ENCODE peak calls at places on chromosomes 12 and 14, in seven cellular contexts. F is DMS153, I is HCEC 1CT, Y is T follicular helper cell, W is M059J, N is Calu3, T is astrocyte of the cerebellum. S is an unnamed sample.

GRCh38 chr14:94581127-94581999 is at the start of gene SERPINA5:
- DNase-seq in F (no peak), I (no peak), Y (no peak), W (peak), N (peak), T (no peak), S (no peak)

GRCh38 chr14:56590535-56590951 is 10.9 kb downstream of the TMEM260 start:
- DNase-seq in F (no peak), I (no peak), Y (no peak), W (no peak), N (no peak), T (no peak), S (no peak)

GRCh38 chr14:102746568-102747438 is 30.4 kb upstream of the TRAF3 start:
- DNase-seq in F (no peak), I (no peak), Y (no peak), W (no peak), N (no peak), T (no peak), S (no peak)

GRCh38 chr12:2960432-2960956 is 1.3 kb downstream of the TEAD4 start:
- DNase-seq in F (no peak), I (no peak), Y (no peak), W (peak), N (peak), T (no peak), S (peak)

GRCh38 chr14:105547741-105548169 is 21.4 kb downstream of the TMEM121 start:
- DNase-seq in F (no peak), I (no peak), Y (no peak), W (no peak), N (no peak), T (no peak), S (no peak)

GRCh38 chr12:63845726-63846125 is 1.2 kb downstream of the SRGAP1 start:
- DNase-seq in F (no peak), I (peak), Y (no peak), W (peak), N (no peak), T (no peak), S (no peak)

GRCh38 chr14:99427632-99428315 is 52.9 kb downstream of the SETD3 start:
- DNase-seq in F (no peak), I (no peak), Y (no peak), W (peak), N (no peak), T (no peak), S (peak)

GRCh38 chr14:32298346-32298745 is 30.8 kb upstream of the AKAP6 start:
- DNase-seq in F (no peak), I (no peak), Y (no peak), W (peak), N (no peak), T (no peak), S (no peak)

GRCh38 chr14:68654471-68654941 is 138.4 kb downstream of the ZFP36L1 start:
- DNase-seq in F (no peak), I (no peak), Y (no peak), W (no peak), N (no peak), T (no peak), S (no peak)

GRCh38 chr12:128861226-128862016 is 8.1 kb downstream of the GLT1D1 start:
- DNase-seq in F (no peak), I (no peak), Y (no peak), W (no peak), N (no peak), T (no peak), S (no peak)

GRCh38 chr12:26295001-26295400 is 99.6 kb downstream of the SSPN start:
- DNase-seq in F (no peak), I (no peak), Y (no peak), W (peak), N (no peak), T (no peak), S (no peak)

GRCh38 chr14:100440207-100440631 is 117.1 kb downstream of the SLC25A47 start:
- DNase-seq in F (peak), I (peak), Y (peak), W (peak), N (peak), T (peak), S (no peak)

GRCh38 chr14:69034612-69035262 is 55.6 kb upstream of the ACTN1 start:
- DNase-seq in F (no peak), I (peak), Y (no peak), W (peak), N (no peak), T (no peak), S (peak)

GRCh38 chr12:52020539-52021336 is 14.0 kb downstream of the TAMALIN start:
- DNase-seq in F (peak), I (peak), Y (peak), W (peak), N (peak), T (no peak), S (peak)

GRCh38 chr14:59278111-59278510 is 89.6 kb downstream of the DAAM1 start:
- DNase-seq in F (no peak), I (peak), Y (no peak), W (peak), N (peak), T (peak), S (peak)

GRCh38 chr12:65126482-65126881 is 5.4 kb upstream of the WIF1 start:
- DNase-seq in F (no peak), I (no peak), Y (no peak), W (no peak), N (no peak), T (no peak), S (no peak)

GRCh38 chr14:103186241-103186835 is 63.1 kb downstream of the TNFAIP2 start:
- DNase-seq in F (no peak), I (no peak), Y (no peak), W (no peak), N (no peak), T (no peak), S (no peak)

GRCh38 chr14:87286191-87286590 is 706.8 kb downstream of the GALC start:
- DNase-seq in F (no peak), I (no peak), Y (no peak), W (no peak), N (no peak), T (no peak), S (no peak)

GRCh38 chr12:62522984-62523383 is 56.4 kb downstream of the MON2 start:
- DNase-seq in F (no peak), I (no peak), Y (no peak), W (peak), N (no peak), T (no peak), S (no peak)

GRCh38 chr12:43836455-43836989 is 641 bp downstream of the TMEM117 start:
- DNase-seq in F (no peak), I (no peak), Y (no peak), W (peak), N (no peak), T (no peak), S (no peak)

GRCh38 chr14:44963775-44964380 is 1.9 kb downstream of the TOGARAM1 start:
- DNase-seq in F (no peak), I (peak), Y (no peak), W (peak), N (no peak), T (no peak), S (no peak)

S was measured in SJSA1.